ENCODE peak calls at places on chromosomes 13 and 19, in eight cellular contexts. N, T, S, U, A, Z, O and E are unnamed samples.

GRCh38 chr19:47644743-47645499 is 36.0 kb downstream of the BICRA start:
- DNase-seq in S (no peak), T (no peak), U (no peak), A (no peak), N (no peak), Z (no peak), O (no peak), E (no peak)

GRCh38 chr13:38628554-38628953 is 58.3 kb upstream of the FREM2 start:
- DNase-seq in Z (no peak), N (no peak), S (no peak), T (no peak), A (no peak), O (no peak), U (no peak), E (no peak)

GRCh38 chr19:58518261-58519086 is 1.1 kb downstream of the ZBTB45 start:
- DNase-seq in N (no peak), S (no peak), U (no peak), Z (no peak), O (no peak), A (no peak), T (no peak), E (no peak)

GRCh38 chr19:32222594-32222993 is 122.8 kb upstream of the ZNF507 start:
- DNase-seq in U (no peak), A (no peak), T (no peak), Z (no peak), O (no peak), N (no peak), S (no peak), E (no peak)

GRCh38 chr13:50357586-50358118 is 342.4 kb downstream of the KCNRG start:
- DNase-seq in U (no peak), S (peak), O (peak), T (peak), N (peak), Z (peak), A (peak), E (peak)

GRCh38 chr13:80399340-80400163 is 58.6 kb upstream of the SPRY2 start:
- DNase-seq in T (no peak), O (no peak), A (no peak), U (peak), S (no peak), Z (peak), N (no peak), E (no peak)

GRCh38 chr13:90416938-90417337 is 930.5 kb upstream of the MIR17HG start:
- DNase-seq in T (no peak), O (no peak), A (no peak), S (no peak), Z (no peak), U (no peak), N (no peak), E (no peak)

GRCh38 chr13:101626925-101627555 is 174.6 kb downstream of the ITGBL1 start:
- DNase-seq in A (no peak), S (peak), O (no peak), Z (no peak), U (no peak), T (no peak), N (no peak), E (no peak)

GRCh38 chr13:113116871-113117271 is 5.7 kb upstream of the F10 start:
- DNase-seq in O (no peak), Z (no peak), U (no peak), S (no peak), T (no peak), A (no peak), N (no peak), E (no peak)

GRCh38 chr13:21717817-21718216 is 46.9 kb downstream of the FGF9 start:
- DNase-seq in U (no peak), Z (peak), A (no peak), N (no peak), T (no peak), O (no peak), S (no peak), E (no peak)

GRCh38 chr19:45514376-45515051 is 7.2 kb downstream of the VASP start:
- DNase-seq in A (no peak), N (no peak), T (no peak), Z (no peak), O (no peak), S (no peak), U (peak), E (no peak)

GRCh38 chr19:722553-723101 is 13.9 kb downstream of the PALM start:
- DNase-seq in U (no peak), S (no peak), O (no peak), A (peak), Z (no peak), N (no peak), T (no peak), E (no peak)

GRCh38 chr19:19552811-19553210 is 14.7 kb downstream of the CILP2 start:
- DNase-seq in S (no peak), N (no peak), U (no peak), Z (peak), A (no peak), T (peak), O (no peak), E (no peak)

GRCh38 chr13:92716749-92717148 is 509.9 kb upstream of the GPC6 start:
- DNase-seq in T (no peak), A (no peak), O (peak), N (peak), Z (no peak), S (no peak), U (no peak), E (no peak)

GRCh38 chr13:43434185-43434584 is 352.6 kb downstream of the ENOX1 start:
- DNase-seq in S (no peak), Z (no peak), T (no peak), A (peak), U (no peak), O (no peak), N (no peak), E (no peak)

GRCh38 chr13:27182844-27183497 is 11.4 kb upstream of the USP12 start:
- DNase-seq in Z (no peak), T (no peak), A (peak), S (peak), O (peak), N (peak), U (peak), E (no peak)

GRCh38 chr19:1455002-1455335 is 5.0 kb downstream of the APC2 start:
- DNase-seq in Z (no peak), S (peak), T (no peak), U (no peak), O (no peak), N (no peak), A (no peak), E (no peak)

GRCh38 chr19:3979674-3980352 is 5.5 kb downstream of the EEF2 start:
- DNase-seq in A (no peak), N (no peak), Z (no peak), T (peak), S (no peak), U (no peak), O (no peak), E (no peak)

GRCh38 chr13:21338651-21339278 is 120.3 kb downstream of the ZDHHC20 start:
- DNase-seq in U (no peak), N (no peak), A (no peak), T (no peak), Z (no peak), S (no peak), O (no peak), E (no peak)

GRCh38 chr19:50720921-50721291 is 1.3 kb upstream of the SHANK1 start:
- DNase-seq in S (no peak), Z (no peak), N (no peak), T (peak), O (peak), U (no peak), A (no peak), E (no peak)

GRCh38 chr19:30229524-30230174 is 142.5 kb upstream of the ZNF536 start:
- DNase-seq in U (no peak), Z (no peak), T (peak), O (no peak), N (no peak), A (no peak), S (no peak), E (no peak)

GRCh38 chr19:55638864-55639359 is 1.9 kb upstream of the ZNF580 start:
- DNase-seq in N (no peak), A (no peak), U (no peak), T (no peak), Z (no peak), O (peak), S (no peak), E (no peak)

GRCh38 chr19:41701401-41702075 is 6.9 kb upstream of the CEACAM5 start:
- DNase-seq in Z (no peak), S (no peak), T (no peak), A (no peak), O (no peak), N (no peak), U (no peak), E (no peak)
- TF ChIP-seq CTCF in Z (no peak), S (no peak), T (no peak), A (no peak), O (peak), N (no peak), U (no peak), E (no peak)

GRCh38 chr19:10552596-10553053 is 8.9 kb downstream of the ATG4D start:
- DNase-seq in T (no peak), U (no peak), N (no peak), O (no peak), A (no peak), S (no peak), Z (peak), E (no peak)

GRCh38 chr19:10550336-10550735 is 6.6 kb downstream of the ATG4D start:
- DNase-seq in U (no peak), A (no peak), S (no peak), N (no peak), O (no peak), Z (no peak), T (no peak), E (no peak)

GRCh38 chr19:10553087-10553667 is 9.5 kb downstream of the ATG4D start:
- DNase-seq in N (no peak), S (no peak), Z (no peak), T (no peak), A (no peak), O (no peak), U (no peak), E (no peak)

GRCh38 chr19:10549733-10550132 is 6.0 kb downstream of the ATG4D start:
- DNase-seq in S (no peak), U (no peak), N (no peak), A (no peak), O (no peak), Z (no peak), T (no peak), E (no peak)

GRCh38 chr19:10551698-10552301 is 8.1 kb downstream of the ATG4D start:
- DNase-seq in S (no peak), O (peak), N (no peak), A (no peak), T (no peak), Z (no peak), U (no peak), E (no peak)
- TF ChIP-seq CTCF in S (no peak), O (peak), N (no peak), A (no peak), T (no peak), Z (no peak), U (no peak), E (peak)

GRCh38 chr19:15812059-15812722 is 3.3 kb downstream of the OR10H1 start:
- DNase-seq in O (no peak), N (peak), U (no peak), T (no peak), S (no peak), A (no peak), Z (peak), E (no peak)
- TF ChIP-seq CTCF in O (no peak), N (no peak), U (no peak), T (no peak), S (no peak), A (no peak), Z (peak), E (no peak)

GRCh38 chr19:40407714-40408600 is 5.2 kb downstream of the PRX start:
- DNase-seq in Z (no peak), O (no peak), A (no peak), U (no peak), T (no peak), S (no peak), N (no peak), E (no peak)

GRCh38 chr19:40397568-40397906 is 7.6 kb upstream of the HIPK4 start:
- DNase-seq in S (no peak), U (no peak), O (no peak), T (no peak), Z (no peak), N (no peak), A (no peak), E (no peak)

GRCh38 chr19:40398417-40399056 is 8.6 kb upstream of the HIPK4 start:
- DNase-seq in U (peak), Z (peak), N (no peak), O (no peak), A (no peak), S (peak), T (peak), E (no peak)

GRCh38 chr19:40400521-40400920 is 10.5 kb upstream of the HIPK4 start:
- DNase-seq in S (no peak), N (no peak), Z (no peak), U (no peak), T (no peak), O (no peak), A (no peak), E (no peak)

DNA sequence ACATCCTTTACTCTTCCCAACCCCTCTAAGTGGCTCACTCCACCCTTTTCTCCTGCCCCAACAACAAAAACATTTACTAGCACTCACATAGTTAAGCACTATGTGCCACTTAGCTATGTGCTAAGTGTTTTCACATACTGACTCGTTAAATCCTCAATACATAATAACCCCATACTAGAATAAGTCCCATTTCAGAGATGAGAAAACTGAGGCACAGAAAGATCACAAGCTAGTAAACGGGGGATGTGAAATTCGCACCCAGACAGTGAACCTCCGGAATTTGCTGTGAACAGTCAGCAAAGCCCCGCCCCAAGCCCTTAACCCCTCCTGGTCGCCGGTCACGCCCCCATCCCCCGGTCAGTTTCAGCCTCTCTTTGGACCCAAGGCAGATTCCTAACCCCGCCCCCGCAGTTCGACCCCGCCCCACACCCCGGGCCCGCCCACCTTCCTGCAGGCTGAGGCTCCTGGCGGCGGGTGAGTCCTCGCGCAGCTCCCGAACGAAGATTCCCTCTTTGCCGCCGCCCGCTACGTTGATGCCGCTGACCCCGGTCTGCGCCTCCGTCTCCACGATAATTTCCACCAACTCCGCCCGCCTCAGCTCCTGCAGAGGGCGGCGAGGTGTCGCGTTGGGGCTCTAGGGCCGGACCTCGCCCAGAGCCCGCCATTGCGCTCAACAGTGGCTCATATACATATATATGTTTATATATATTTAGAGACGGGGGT is 9.8 kb downstream of the PRX start:
- DNase-seq in O (peak), A (peak), U (peak), Z (peak), S (peak), N (peak), T (peak), E (peak)
- TF ChIP-seq CTCF in O (peak), A (no peak), U (no peak), Z (no peak), S (no peak), N (peak), T (no peak), E (no peak)

GRCh38 chr13:106151056-106151699 is 384.3 kb downstream of the EFNB2 start:
- DNase-seq in N (no peak), S (peak), T (no peak), O (peak), A (no peak), Z (peak), U (no peak), E (peak)

GRCh38 chr13:106143392-106143791 is 392.1 kb downstream of the EFNB2 start:
- DNase-seq in S (no peak), U (no peak), A (no peak), T (no peak), O (no peak), Z (no peak), N (no peak), E (peak)

GRCh38 chr13:106145070-106145469 is 390.4 kb downstream of the EFNB2 start:
- DNase-seq in T (no peak), Z (no peak), S (no peak), U (no peak), A (no peak), N (no peak), O (no peak), E (no peak)

GRCh38 chr13:106143930-106144709 is 391.3 kb downstream of the EFNB2 start:
- DNase-seq in N (no peak), A (no peak), U (no peak), Z (peak), S (no peak), O (no peak), T (no peak), E (no peak)

GRCh38 chr13:106145997-106146864 is 389.2 kb downstream of the EFNB2 start:
- DNase-seq in N (no peak), O (no peak), A (no peak), S (no peak), Z (no peak), U (peak), T (no peak), E (no peak)
- TF ChIP-seq CTCF in N (no peak), O (peak), A (no peak), S (no peak), Z (no peak), U (no peak), T (no peak), E (no peak)

DNA sequence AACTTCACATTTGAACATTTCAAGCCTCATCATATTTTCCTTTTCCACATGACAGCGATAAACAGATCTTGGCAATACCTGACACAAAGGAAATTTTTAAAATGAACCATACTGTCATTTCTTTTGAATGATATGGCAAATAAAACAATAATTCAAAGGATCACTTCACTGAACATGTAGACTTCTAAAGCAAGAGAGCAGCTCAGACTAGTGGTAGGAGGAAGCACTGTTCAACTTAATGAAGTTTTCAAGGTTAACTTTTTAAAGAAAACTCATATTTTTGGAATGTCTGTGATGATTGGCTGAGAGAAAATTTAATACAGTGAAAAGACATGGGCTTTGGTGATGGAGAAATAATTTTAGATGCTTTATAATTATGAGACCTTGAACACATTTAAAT is 198.0 kb downstream of the OXGR1 start:
- DNase-seq in Z (no peak), O (no peak), S (no peak), T (no peak), A (no peak), N (no peak), U (no peak), E (no peak)
- TF ChIP-seq CTCF in Z (no peak), O (no peak), S (no peak), T (no peak), A (no peak), N (no peak), U (no peak), E (no peak)

DNA sequence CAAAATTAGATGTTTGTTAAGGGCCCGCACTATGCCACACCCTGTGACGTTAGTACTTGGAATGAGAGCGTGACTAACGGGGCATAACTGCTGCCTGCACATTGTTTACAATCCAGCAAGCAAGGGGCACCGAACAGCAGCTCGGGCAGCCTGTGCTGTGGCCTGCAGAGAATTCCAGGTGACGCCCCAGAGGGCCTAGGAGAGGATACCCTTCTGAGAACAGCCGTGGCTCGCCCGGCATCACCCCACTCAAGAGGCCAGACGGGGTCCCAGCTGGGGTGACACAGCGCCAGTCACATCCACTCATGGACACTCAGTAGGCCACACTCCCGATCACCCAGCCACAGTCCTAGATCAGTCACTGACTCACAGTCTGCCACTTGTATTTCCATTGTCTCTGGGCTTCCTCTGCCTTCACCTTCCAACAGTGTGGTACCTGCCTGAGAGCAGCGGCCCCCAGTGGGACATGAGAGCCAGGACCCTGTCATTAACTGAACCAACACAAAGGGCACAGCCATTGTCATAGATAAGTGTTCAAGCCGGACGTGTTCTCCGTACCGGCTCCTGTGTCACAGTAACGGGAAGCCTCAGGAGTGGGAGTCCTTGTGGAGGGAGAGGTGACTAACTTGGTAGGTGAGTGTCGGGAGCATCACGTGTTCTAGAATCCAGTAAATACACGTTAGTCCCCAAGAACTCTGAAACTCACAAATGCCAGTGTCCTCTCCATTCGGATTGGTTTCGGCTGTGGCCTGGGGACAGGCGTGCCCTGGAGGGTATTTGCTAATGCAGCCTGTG is 7.5 kb downstream of the ZNF331 start:
- DNase-seq in A (no peak), T (no peak), S (peak), Z (peak), N (no peak), O (peak), U (no peak), E (no peak)
- TF ChIP-seq CTCF in A (no peak), T (no peak), S (no peak), Z (no peak), N (no peak), O (no peak), U (no peak), E (no peak)

DNA sequence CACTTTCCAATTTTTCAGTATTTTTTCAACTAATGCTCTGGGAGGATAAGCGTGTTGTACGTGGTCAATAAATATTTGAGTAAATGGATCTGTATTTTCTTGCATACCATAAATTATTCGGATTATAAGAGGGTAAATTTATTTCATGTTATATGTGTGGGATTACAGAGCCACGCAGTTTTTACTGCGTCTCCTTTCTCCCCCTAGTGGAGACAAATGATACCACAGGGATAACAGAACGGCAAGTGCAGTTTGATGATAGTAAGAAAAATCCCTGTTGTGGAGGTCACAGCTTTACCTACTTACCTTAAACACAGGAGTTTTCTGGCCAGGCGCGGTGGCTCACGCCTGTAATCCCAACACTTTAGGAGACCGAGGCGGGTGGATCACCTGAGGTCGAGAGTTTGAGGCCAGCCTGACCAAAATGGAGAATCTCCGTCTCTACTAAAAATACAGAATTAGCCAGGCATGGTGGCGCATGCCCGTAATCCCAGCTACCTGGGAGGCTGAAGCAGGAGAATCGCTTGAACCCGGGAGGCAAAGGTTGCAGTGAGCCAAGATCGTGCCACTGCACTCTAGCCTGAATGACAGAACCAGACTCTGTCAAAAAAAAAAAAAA is 16.8 kb downstream of the MBD3L2B start:
- DNase-seq in U (no peak), S (peak), O (peak), Z (peak), A (no peak), N (no peak), T (peak), E (no peak)
- TF ChIP-seq CTCF in U (peak), S (peak), O (peak), Z (peak), A (peak), N (no peak), T (peak), E (peak)

GRCh38 chr13:75830842-75831241 is 194.7 kb downstream of the LMO7 start:
- DNase-seq in S (no peak), T (no peak), O (peak), N (no peak), U (no peak), Z (no peak), A (no peak), E (no peak)

GRCh38 chr13:75825161-75825560 is 189.0 kb downstream of the LMO7 start:
- DNase-seq in O (no peak), Z (no peak), N (no peak), T (no peak), U (no peak), S (no peak), A (no peak), E (no peak)

GRCh38 chr13:75826391-75826790 is 190.3 kb downstream of the LMO7 start:
- DNase-seq in A (no peak), O (no peak), S (no peak), Z (no peak), N (no peak), U (no peak), T (no peak), E (no peak)

GRCh38 chr13:75829874-75830273 is 193.7 kb downstream of the LMO7 start:
- DNase-seq in U (no peak), Z (no peak), A (no peak), S (no peak), N (no peak), T (no peak), O (no peak), E (no peak)

GRCh38 chr13:75825599-75825998 is 189.5 kb downstream of the LMO7 start:
- DNase-seq in N (no peak), S (no peak), A (no peak), Z (no peak), O (no peak), T (no peak), U (no peak), E (no peak)
- TF ChIP-seq CTCF in N (no peak), S (no peak), A (no peak), Z (no peak), O (no peak), T (no peak), U (no peak), E (no peak)